ENCODE peak calls at places on chromosomes 1 and 21, in four cellular contexts. Z, P, Q and D are unnamed samples.

GRCh38 chr1:147527941-147528936 is 13.1 kb upstream of the BCL9 start:
- DNase-seq in Z (no peak), P (no peak), Q (no peak), D (no peak)

GRCh38 chr1:204194080-204194479 is 2.2 kb downstream of the KISS1 start:
- DNase-seq in Z (no peak), P (no peak), Q (no peak), D (no peak)

GRCh38 chr1:175824079-175824478 is 80.7 kb upstream of the TNR start:
- DNase-seq in Z (no peak), P (peak; percentile 49), Q (no peak), D (no peak)

GRCh38 chr1:155007253-155007828 is 4.7 kb downstream of the ZBTB7B start:
- DNase-seq in Z (no peak), P (peak; percentile 74), Q (peak; percentile 91), D (no peak)

GRCh38 chr1:219757890-219758289 is 145.0 kb upstream of the ZC3H11B start:
- DNase-seq in Z (peak; percentile 1), P (no peak), Q (no peak), D (no peak)

GRCh38 chr1:94757931-94758330 is 62.2 kb upstream of the SLC44A3 start:
- DNase-seq in Z (no peak), P (peak; percentile 59), Q (no peak), D (peak; percentile 60)

GRCh38 chr1:18868801-18869424 is 9.5 kb upstream of the TAS1R2 start:
- DNase-seq in Z (no peak), P (no peak), Q (no peak), D (no peak)

GRCh38 chr1:52427152-52427551 is 22.8 kb downstream of the PRPF38A start:
- DNase-seq in Z (no peak), P (no peak), Q (no peak), D (no peak)

GRCh38 chr1:36667836-36668235 is 185.1 kb upstream of the CSF3R start:
- DNase-seq in Z (no peak), P (no peak), Q (no peak), D (no peak)

GRCh38 chr1:201385299-201385891 is 7.9 kb upstream of the TNNT2 start:
- DNase-seq in Z (peak; percentile 58), P (peak; percentile 81), Q (peak; percentile 80), D (peak; percentile 80)

GRCh38 chr1:61253059-61253735 is 170.8 kb downstream of the NFIA start:
- DNase-seq in Z (peak; percentile 33), P (peak; percentile 88), Q (peak; percentile 86), D (peak; percentile 63)

GRCh38 chr1:28835237-28835650 is 23.3 kb downstream of the OPRD1 start:
- DNase-seq in Z (no peak), P (peak; percentile 14), Q (no peak), D (no peak)

GRCh38 chr1:21232044-21232443 is 55.3 kb upstream of the EIF4G3 start:
- DNase-seq in Z (peak; percentile 64), P (peak; percentile 67), Q (peak; percentile 40), D (peak; percentile 92)

GRCh38 chr1:248924696-248925532 is 18.9 kb downstream of the PGBD2 start:
- DNase-seq in Z (peak; percentile 69), P (peak; percentile 56), Q (peak; percentile 25), D (peak; percentile 40)

GRCh38 chr1:234924450-234925355 is 203.9 kb downstream of the TOMM20 start:
- DNase-seq in Z (peak; percentile 19), P (peak; percentile 22), Q (no peak), D (peak; percentile 15)

GRCh38 chr1:219329606-219330005 is 155.9 kb downstream of the LYPLAL1 start:
- DNase-seq in Z (peak; percentile 65), P (no peak), Q (no peak), D (peak; percentile 51)

GRCh38 chr1:87155648-87156047 is 173.0 kb upstream of the LMO4 start:
- DNase-seq in Z (no peak), P (no peak), Q (no peak), D (peak; percentile 95)

GRCh38 chr1:64856564-64856963 is 109.8 kb downstream of the JAK1 start:
- DNase-seq in Z (no peak), P (peak; percentile 79), Q (peak; percentile 39), D (peak; percentile 13)

GRCh38 chr1:25031601-25031965 is 101.5 kb upstream of the RUNX3 start:
- DNase-seq in Z (no peak), P (no peak), Q (no peak), D (no peak)

GRCh38 chr1:57304591-57304990 is 119.3 kb downstream of the DAB1 start:
- DNase-seq in Z (no peak), P (no peak), Q (no peak), D (no peak)

DNA sequence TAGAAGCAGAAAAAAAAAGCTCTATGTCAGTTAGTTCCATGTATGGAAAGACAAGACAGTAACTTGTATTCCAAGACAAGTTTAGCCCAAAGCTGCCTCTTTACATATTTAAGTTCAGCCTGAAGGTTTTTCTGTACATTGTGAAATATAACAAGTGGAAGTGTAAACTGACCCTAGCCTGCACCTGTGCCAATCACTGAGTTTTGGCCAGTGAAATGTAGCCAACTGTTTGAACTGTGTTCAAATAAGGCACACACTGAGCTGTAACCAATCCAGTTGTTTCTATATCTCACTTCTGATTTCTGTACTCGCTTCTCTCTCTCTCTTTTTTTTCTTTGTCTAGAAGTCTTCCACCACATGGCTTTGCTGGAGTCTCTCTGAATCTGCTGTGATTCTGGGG is 1227.1 kb downstream of the NCAM2 start:
- DNase-seq in Z (no peak), P (no peak), Q (no peak), D (peak; percentile 4)
- H3K9me3 ChIP-seq in Z (no peaks in the 10 kb centered on the region), P (no peaks in the 10 kb centered on the region), Q (no peaks in the 10 kb centered on the region), D (no peaks in the 10 kb centered on the region)

DNA sequence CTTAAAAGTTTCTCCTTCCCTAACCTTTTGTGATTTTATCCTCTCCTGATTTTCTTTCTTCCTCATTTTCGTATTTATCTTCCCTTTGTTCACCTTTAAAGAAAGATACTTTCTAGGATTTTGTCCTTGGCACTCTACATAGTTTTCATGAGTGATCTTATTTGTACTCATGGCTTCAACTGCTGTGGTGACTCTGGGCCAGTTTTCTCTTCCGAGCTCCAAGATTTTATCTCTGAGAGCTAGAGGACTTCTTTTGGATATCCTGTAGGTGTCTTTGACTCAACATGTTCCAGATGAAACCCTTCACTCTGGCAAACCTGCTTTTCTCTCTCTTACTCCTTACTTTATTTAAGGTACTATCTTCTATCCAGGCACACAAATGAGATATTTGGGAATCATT is 53.7 kb upstream of the MACF1 start:
- DNase-seq in Z (no peak), P (no peak), Q (no peak), D (no peak)
- H3K4me3 ChIP-seq in Z (no peak overlapping the region), P (no peak overlapping the region), Q (no peak overlapping the region), D (no peak overlapping the region)

DNA sequence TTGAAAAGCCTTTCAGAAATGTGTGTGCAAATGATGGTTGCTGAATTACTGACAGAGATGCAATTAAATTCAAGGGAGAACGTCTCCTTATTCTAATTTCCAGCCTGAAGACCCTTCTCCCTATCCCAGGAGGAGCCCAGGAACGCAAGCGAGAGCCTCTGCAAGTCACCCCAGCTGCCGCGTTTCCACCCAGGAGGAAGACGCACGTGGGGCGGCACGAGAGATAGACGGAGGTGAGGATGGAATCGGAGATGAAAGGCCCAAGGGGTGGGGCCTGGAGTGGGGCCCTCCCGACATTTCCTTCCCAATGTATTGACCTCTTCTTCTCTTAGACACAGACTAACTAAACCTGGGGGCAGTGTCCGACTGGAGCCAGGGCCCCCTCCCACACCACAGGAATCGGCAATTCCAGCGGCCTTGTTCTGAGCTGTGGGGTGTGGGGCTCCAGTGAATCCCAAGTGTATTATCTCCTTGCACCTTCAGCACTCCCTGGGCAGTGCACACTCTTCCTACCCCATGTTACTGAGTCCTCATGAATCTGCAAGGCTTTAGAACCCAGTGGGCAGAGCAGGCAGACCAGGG is 322.5 kb downstream of the AJAP1 start:
- DNase-seq in Z (no peak), P (no peak), Q (no peak), D (no peak)
- H3K9me3 ChIP-seq in Z (no peaks in the 10 kb centered on the region), P (no peaks in the 10 kb centered on the region), Q (no peaks in the 10 kb centered on the region), D (no peaks in the 10 kb centered on the region)

DNA sequence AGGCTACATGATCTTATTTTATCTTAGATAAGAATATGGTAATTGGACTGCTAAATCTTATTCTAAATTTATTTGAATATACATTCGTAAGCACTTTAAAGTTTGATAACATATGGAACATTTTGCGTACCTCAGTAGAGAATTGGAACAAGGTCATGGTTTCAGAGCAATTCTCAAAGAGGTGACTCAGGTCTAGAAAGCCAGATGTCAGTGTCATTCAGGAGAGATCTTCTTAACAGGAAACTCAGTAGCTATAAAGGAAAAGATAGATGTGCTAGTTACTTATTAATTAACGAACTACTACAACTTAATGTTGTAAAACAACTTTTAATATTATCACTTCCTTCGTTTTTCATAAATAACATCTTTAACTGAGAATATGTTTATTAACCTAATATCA is 142.5 kb downstream of the USP25 start:
- DNase-seq in Z (no peak), P (no peak), Q (no peak), D (peak; percentile 82)
- H3K4me3 ChIP-seq in Z (no peak overlapping the region), P (no peak overlapping the region), Q (no peak overlapping the region), D (no peak overlapping the region)

GRCh38 chr21:22476726-22477646 is 1478.8 kb downstream of the NCAM2 start:
- DNase-seq in Z (no peak), P (no peak), Q (no peak), D (no peak)

GRCh38 chr21:22474403-22474802 is 1476.2 kb downstream of the NCAM2 start:
- DNase-seq in Z (no peak), P (no peak), Q (no peak), D (no peak)

DNA sequence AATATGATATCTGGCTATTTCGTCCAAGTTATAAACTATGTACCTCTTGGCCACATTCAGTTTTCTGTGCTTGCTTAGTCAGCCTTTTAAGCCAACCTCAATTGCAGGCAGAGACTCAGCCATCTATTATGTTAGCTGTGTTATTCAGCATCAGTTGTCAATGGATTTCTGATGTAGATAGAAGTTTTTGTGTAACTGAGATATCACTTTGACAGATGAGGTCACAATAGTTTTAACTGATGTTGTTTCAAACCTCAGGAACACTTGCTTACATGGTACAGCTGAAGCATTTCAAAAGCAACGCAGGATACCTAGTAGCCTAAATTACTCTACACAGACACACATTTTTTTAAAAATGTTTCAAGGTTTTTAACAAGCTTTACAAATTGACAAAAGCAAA is 1478.0 kb downstream of the NCAM2 start:
- DNase-seq in Z (no peak), P (no peak), Q (no peak), D (no peak)
- H3K9me3 ChIP-seq in Z (no peaks in the 10 kb centered on the region), P (no peaks in the 10 kb centered on the region), Q (no peaks in the 10 kb centered on the region), D (no peaks in the 10 kb centered on the region)

GRCh38 chr1:143735764-143736461 is 235.9 kb downstream of the FAM72C start:
- DNase-seq in Z (peak; percentile 32), P (no peak), Q (no peak), D (no peak)
- H3K4me3 ChIP-seq in Z (no peak overlapping the region), P (no peak overlapping the region), Q (no peak overlapping the region), D (no peak overlapping the region)

GRCh38 chr21:45586289-45586858 is 44.1 kb upstream of the SLC19A1 start:
- DNase-seq in Z (no peak), P (no peak), Q (no peak), D (no peak)
- H3K9me3 ChIP-seq in Z (no peaks in the 10 kb centered on the region), P (no peaks in the 10 kb centered on the region), Q (peaks cover 12% of the 10 kb centered on the region), D (peaks cover 7% of the 10 kb centered on the region)